ENCODE peak calls at places on chromosomes 11 and 22, in nine cellular contexts. N is stimulated activated CD4-positive, alpha-beta T cell treated with anti-CD3 and anti-CD28 coated beads, Interleukin-4, amount 100 ng/mL, for 4 hours; V is NCI-H1417; T is Kasumi-1; S is CD8-positive, alpha-beta T cell; W is activated T-cell treated with anti-CD3 and anti-CD28 coated beads, Interleukin-2, amount 50 U/mL, for 1 hour; G is mesothelial cell of epicardium; B is foreskin fibroblast; C is ovary. E is an unnamed sample.

GRCh38 chr11:63937713-63938480 is 905 bp upstream of the NAA40 start:
- DNase-seq in N (no peak), V (peak; percentile 91), T (no peak), S (no peak), W (no peak), G (no peak), B (no peak), C (no peak), E (peak; percentile 59)

GRCh38 chr11:2564008-2564530 is 119.3 kb downstream of the KCNQ1 start:
- DNase-seq in N (no peak), V (no peak), T (no peak), S (no peak), W (no peak), G (no peak), B (no peak), C (peak; percentile 11), E (no peak)

GRCh38 chr11:11978792-11979486 is 29.5 kb downstream of the DKK3 start:
- DNase-seq in N (no peak), V (no peak), T (no peak), S (no peak), W (no peak), G (no peak), B (peak; percentile 45), C (peak; percentile 82), E (no peak)

GRCh38 chr11:986270-986951 is 50.1 kb downstream of the MUC6 start:
- DNase-seq in N (no peak), V (no peak), T (no peak), S (no peak), W (no peak), G (no peak), B (no peak), C (no peak), E (no peak)

GRCh38 chr22:37563153-37564081 is 3.1 kb downstream of the CDC42EP1 start:
- DNase-seq in N (no peak), V (no peak), T (no peak), S (no peak), W (no peak), G (no peak), B (peak; percentile 95), C (peak; percentile 90), E (no peak)

GRCh38 chr11:105179542-105180278 is 40.1 kb upstream of the CARD18 start:
- DNase-seq in N (no peak), V (peak; percentile 79), T (no peak), S (no peak), W (no peak), G (no peak), B (no peak), C (no peak), E (no peak)

GRCh38 chr11:46306296-46306853 is 28.9 kb downstream of the CREB3L1 start:
- DNase-seq in N (no peak), V (no peak), T (no peak), S (no peak), W (no peak), G (no peak), B (peak; percentile 60), C (no peak), E (no peak)

GRCh38 chr11:33970984-33971466 is 79.1 kb upstream of the LMO2 start:
- DNase-seq in N (no peak), V (peak; percentile 84), T (peak; percentile 74), S (no peak), W (no peak), G (no peak), B (peak; percentile 31), C (peak; percentile 35), E (peak; percentile 53)

GRCh38 chr22:27637604-27638003 is 164.0 kb downstream of the MN1 start:
- DNase-seq in N (no peak), V (no peak), T (no peak), S (no peak), W (no peak), G (no peak), B (peak; percentile 57), C (no peak), E (no peak)

GRCh38 chr11:9076046-9076445 is 15.4 kb downstream of the SCUBE2 start:
- DNase-seq in N (no peak), V (no peak), T (no peak), S (no peak), W (no peak), G (no peak), B (no peak), C (no peak), E (no peak)

GRCh38 chr11:44977493-44977984 is 26.9 kb upstream of the TP53I11 start:
- DNase-seq in N (no peak), V (peak; percentile 16), T (peak; percentile 15), S (no peak), W (no peak), G (no peak), B (no peak), C (no peak), E (no peak)

GRCh38 chr22:46947516-46948260 is 185.2 kb downstream of the TBC1D22A start:
- DNase-seq in N (no peak), V (peak; percentile 37), T (no peak), S (no peak), W (no peak), G (no peak), B (no peak), C (no peak), E (no peak)

GRCh38 chr11:69854719-69855118 is 35.5 kb upstream of the FGF3 start:
- DNase-seq in N (no peak), V (no peak), T (no peak), S (no peak), W (no peak), G (no peak), B (peak; percentile 58), C (no peak), E (no peak)

GRCh38 chr11:93908689-93909088 is 58.3 kb upstream of the VSTM5 start:
- DNase-seq in N (no peak), V (no peak), T (no peak), S (no peak), W (no peak), G (no peak), B (peak; percentile 85), C (no peak), E (no peak)

GRCh38 chr22:47173535-47174021 is 411.1 kb downstream of the TBC1D22A start:
- DNase-seq in N (no peak), V (no peak), T (no peak), S (no peak), W (peak; percentile 11), G (peak; percentile 8), B (no peak), C (peak; percentile 6), E (no peak)

GRCh38 chr11:69494851-69495250 is 13.4 kb downstream of the LINC01488 start:
- DNase-seq in N (no peak), V (no peak), T (no peak), S (no peak), W (no peak), G (no peak), B (no peak), C (no peak), E (no peak)

GRCh38 chr11:44614281-44614680 is 48.8 kb downstream of the CD82 start:
- DNase-seq in N (no peak), V (no peak), T (no peak), S (no peak), W (no peak), G (no peak), B (no peak), C (no peak), E (no peak)

GRCh38 chr11:94525933-94526332 is 13.7 kb downstream of the C11orf97 start:
- DNase-seq in N (no peak), V (peak; percentile 15), T (peak; percentile 81), S (no peak), W (no peak), G (peak; percentile 75), B (peak; percentile 56), C (peak; percentile 55), E (no peak)

GRCh38 chr11:99505319-99505718 is 484.6 kb downstream of the CNTN5 start:
- DNase-seq in N (no peak), V (no peak), T (no peak), S (no peak), W (no peak), G (no peak), B (no peak), C (no peak), E (no peak)

GRCh38 chr11:124942446-124943202 is 6.8 kb upstream of the HEPACAM start:
- DNase-seq in N (no peak), V (peak; percentile 30), T (no peak), S (no peak), W (no peak), G (no peak), B (no peak), C (no peak), E (no peak)

GRCh38 chr11:125192194-125192593 is 27.6 kb downstream of the PKNOX2 start:
- DNase-seq in N (no peak), V (no peak), T (no peak), S (no peak), W (no peak), G (no peak), B (no peak), C (no peak), E (no peak)

GRCh38 chr11:46725338-46726205 is 6.6 kb downstream of the F2 start:
- DNase-seq in N (no peak), V (peak; percentile 68), T (no peak), S (no peak), W (no peak), G (no peak), B (no peak), C (no peak), E (no peak)

GRCh38 chr22:27474112-27474571 is 327.4 kb downstream of the MN1 start:
- DNase-seq in N (no peak), V (no peak), T (no peak), S (no peak), W (no peak), G (no peak), B (no peak), C (no peak), E (no peak)

GRCh38 chr22:46055176-46055850 is 78.4 kb upstream of the WNT7B start:
- DNase-seq in N (no peak), V (no peak), T (no peak), S (no peak), W (no peak), G (no peak), B (no peak), C (no peak), E (no peak)

GRCh38 chr11:19614370-19614936 is 98.2 kb upstream of the NAV2 start:
- DNase-seq in N (no peak), V (no peak), T (no peak), S (no peak), W (no peak), G (no peak), B (no peak), C (no peak), E (no peak)

GRCh38 chr11:128715691-128716153 is 21.9 kb downstream of the FLI1 start:
- DNase-seq in N (no peak), V (peak; percentile 46), T (no peak), S (no peak), W (no peak), G (no peak), B (peak; percentile 42), C (no peak), E (no peak)

GRCh38 chr11:25247336-25247735 is 750.5 kb downstream of the LUZP2 start:
- DNase-seq in N (no peak), V (no peak), T (no peak), S (no peak), W (no peak), G (no peak), B (no peak), C (no peak), E (no peak)

GRCh38 chr11:111329306-111330204 is 31.2 kb downstream of the POU2AF3 start:
- DNase-seq in N (no peak), V (no peak), T (no peak), S (no peak), W (no peak), G (no peak), B (no peak), C (peak; percentile 78), E (no peak)

GRCh38 chr11:126158054-126158791 is 53.2 kb downstream of the RPUSD4 start:
- DNase-seq in N (no peak), V (peak; percentile 16), T (no peak), S (no peak), W (no peak), G (no peak), B (no peak), C (no peak), E (no peak)

E was measured in H1.